ENCODE peak calls at places on chromosomes 4 and X, in ten cellular contexts. A is NCI-H2081; Z is CD4-positive, alpha-beta memory T cell; J is upper lobe of right lung; Q is activated CD4-positive, alpha-beta T cell treated with anti-CD3 and anti-CD28 coated beads for 48 hours; O is B cell; G is GM20000; C is fibroblast of pulmonary artery; M is T-helper 1 cell; K is nucleus accumbens. D is an unnamed sample.

GRCh38 chrX:102858826-102859627 is 78.0 kb upstream of the RAB40AL start:
- DNase-seq in A (no peak), Z (no peak), J (no peak), Q (no peak), O (no peak), G (no peak), C (no peak), M (no peak), K (no peak), D (no peak)

GRCh38 chr4:25528391-25528790 is 127.3 kb upstream of the SLC34A2 start:
- DNase-seq in A (no peak), Z (no peak), J (no peak), Q (no peak), O (no peak), G (no peak), C (no peak), M (no peak), K (no peak), D (no peak)

GRCh38 chr4:81921757-81922159 is 450.1 kb upstream of the RASGEF1B start:
- DNase-seq in A (no peak), Z (no peak), J (no peak), Q (no peak), O (no peak), G (no peak), C (no peak), M (no peak), K (no peak), D (no peak)

GRCh38 chr4:11506194-11506593 is 77.5 kb upstream of the HS3ST1 start:
- DNase-seq in A (no peak), Z (no peak), J (no peak), Q (no peak), O (no peak), G (no peak), C (no peak), M (no peak), K (no peak), D (no peak)

GRCh38 chr4:184143770-184144564 is 73.7 kb downstream of the ENPP6 start:
- DNase-seq in A (no peak), Z (no peak), J (no peak), Q (no peak), O (no peak), G (no peak), C (no peak), M (no peak), K (no peak), D (peak)

GRCh38 chr4:138111462-138112000 is 130.6 kb downstream of the SLC7A11 start:
- DNase-seq in A (no peak), Z (no peak), J (no peak), Q (no peak), O (no peak), G (no peak), C (peak), M (no peak), K (no peak), D (peak)

GRCh38 chr4:176538217-176538925 is 218.6 kb downstream of the SPCS3 start:
- DNase-seq in A (no peak), Z (no peak), J (no peak), Q (no peak), O (no peak), G (no peak), C (peak), M (no peak), K (no peak), D (no peak)

GRCh38 chr4:70838972-70839536 is 636 bp downstream of the GRSF1 start:
- DNase-seq in A (peak), Z (peak), J (peak), Q (peak), O (peak), G (peak), C (peak), M (peak), K (peak), D (peak)

GRCh38 chr4:136412708-136413107 is 1119.6 kb downstream of the PCDH18 start:
- DNase-seq in A (no peak), Z (no peak), J (no peak), Q (no peak), O (no peak), G (no peak), C (peak), M (no peak), K (no peak), D (no peak)

GRCh38 chr4:127734976-127735375 is 4.8 kb downstream of the SLC25A31 start:
- DNase-seq in A (no peak), Z (no peak), J (no peak), Q (no peak), O (no peak), G (no peak), C (no peak), M (no peak), K (no peak), D (no peak)

GRCh38 chr4:3524349-3524748 is 7.9 kb downstream of the LRPAP1 start:
- DNase-seq in A (no peak), Z (no peak), J (peak), Q (no peak), O (no peak), G (no peak), C (no peak), M (no peak), K (no peak), D (no peak)